ENCODE peak calls at places on chromosomes 13 and 19, in four cellular contexts. Z, T, W and L are unnamed samples. For H3K36me3, the result is how much of the 10 kb centered on the place peaks cover.

GRCh38 chr19:14561832-14562351 is 10.0 kb downstream of the NDUFB7 start:
- DNase-seq in W (peak), Z (peak), T (no peak), L (no peak)

GRCh38 chr13:73835138-73835721 is 299.0 kb downstream of the KLF12 start:
- DNase-seq in Z (no peak), T (no peak), W (no peak), L (peak)

GRCh38 chr19:49684251-49684982 is 5.0 kb upstream of the ADM5 start:
- DNase-seq in Z (peak), W (no peak), T (no peak), L (no peak)

GRCh38 chr19:32498641-32499200 is 82.3 kb upstream of the PDCD5 start:
- DNase-seq in T (no peak), Z (no peak), W (no peak), L (no peak)

GRCh38 chr19:4178990-4179389 is 3.4 kb downstream of the SIRT6 start:
- DNase-seq in T (no peak), Z (no peak), W (no peak), L (no peak)

GRCh38 chr19:46442808-46443450 is 14.2 kb upstream of the PNMA8C start:
- DNase-seq in Z (peak), T (no peak), W (peak), L (no peak)

GRCh38 chr19:38661996-38662395 is 14.5 kb downstream of the ACTN4 start:
- DNase-seq in T (no peak), W (peak), Z (no peak), L (no peak)

GRCh38 chr13:95564948-95565347 is 12.4 kb downstream of the CLDN10 start:
- DNase-seq in T (no peak), Z (no peak), W (no peak), L (no peak)

GRCh38 chr19:2887391-2887914 is 13.3 kb upstream of the ZNF57 start:
- DNase-seq in T (no peak), Z (peak), W (peak), L (peak)

GRCh38 chr13:105464249-105464648 is 1071.2 kb downstream of the EFNB2 start:
- DNase-seq in Z (no peak), W (no peak), T (no peak), L (no peak)

GRCh38 chr13:42395066-42395821 is 123.3 kb downstream of the AKAP11 start:
- DNase-seq in W (no peak), T (no peak), Z (no peak), L (no peak)

GRCh38 chr19:58559275-58560006 is 1.0 kb upstream of the UBE2M start:
- DNase-seq in Z (peak), T (no peak), W (peak), L (peak)

GRCh38 chr13:25136872-25137623 is 35.0 kb downstream of the AMER2 start:
- DNase-seq in Z (no peak), T (no peak), W (no peak), L (no peak)

GRCh38 chr13:92097337-92097903 is 699.0 kb downstream of the GPC5 start:
- DNase-seq in W (no peak), T (no peak), Z (no peak), L (no peak)

GRCh38 chr13:114057131-114058050 is 75.0 kb downstream of the RASA3 start:
- DNase-seq in W (peak), Z (no peak), T (no peak), L (no peak)

GRCh38 chr13:51342706-51343105 is 3.2 kb downstream of the SERPINE3 start:
- DNase-seq in T (no peak), W (no peak), Z (no peak), L (no peak)

GRCh38 chr19:15463865-15464371 is 426 bp downstream of the RASAL3 start:
- DNase-seq in W (no peak), T (peak), Z (no peak), L (no peak)

GRCh38 chr13:101398191-101398590 is 18.1 kb downstream of the NALCN start:
- DNase-seq in T (no peak), W (no peak), Z (no peak), L (no peak)

GRCh38 chr19:55118401-55118991 is 1.1 kb upstream of the PPP1R12C start:
- DNase-seq in W (peak), T (no peak), Z (peak), L (no peak)

GRCh38 chr13:91409661-91410060 is 11.2 kb downstream of the GPC5 start:
- DNase-seq in W (no peak), T (no peak), Z (no peak), L (no peak)

GRCh38 chr19:35109395-35110112 is 6.1 kb upstream of the FXYD3 start:
- DNase-seq in Z (no peak), W (no peak), T (no peak), L (peak)

GRCh38 chr19:45059258-45059965 is 16.9 kb downstream of the ZNF296 start:
- DNase-seq in Z (peak), T (peak), W (peak), L (peak)
- H3K36me3 ChIP-seq in Z (under half), T (half or more), W (half or more), L (half or more)

GRCh38 chr19:10112037-10112751 is 701 bp downstream of the P2RY11 start:
- DNase-seq in W (no peak), Z (no peak), T (peak), L (no peak)
- H3K36me3 ChIP-seq in W (under half), Z (under half), T (half or more), L (half or more)

DNA sequence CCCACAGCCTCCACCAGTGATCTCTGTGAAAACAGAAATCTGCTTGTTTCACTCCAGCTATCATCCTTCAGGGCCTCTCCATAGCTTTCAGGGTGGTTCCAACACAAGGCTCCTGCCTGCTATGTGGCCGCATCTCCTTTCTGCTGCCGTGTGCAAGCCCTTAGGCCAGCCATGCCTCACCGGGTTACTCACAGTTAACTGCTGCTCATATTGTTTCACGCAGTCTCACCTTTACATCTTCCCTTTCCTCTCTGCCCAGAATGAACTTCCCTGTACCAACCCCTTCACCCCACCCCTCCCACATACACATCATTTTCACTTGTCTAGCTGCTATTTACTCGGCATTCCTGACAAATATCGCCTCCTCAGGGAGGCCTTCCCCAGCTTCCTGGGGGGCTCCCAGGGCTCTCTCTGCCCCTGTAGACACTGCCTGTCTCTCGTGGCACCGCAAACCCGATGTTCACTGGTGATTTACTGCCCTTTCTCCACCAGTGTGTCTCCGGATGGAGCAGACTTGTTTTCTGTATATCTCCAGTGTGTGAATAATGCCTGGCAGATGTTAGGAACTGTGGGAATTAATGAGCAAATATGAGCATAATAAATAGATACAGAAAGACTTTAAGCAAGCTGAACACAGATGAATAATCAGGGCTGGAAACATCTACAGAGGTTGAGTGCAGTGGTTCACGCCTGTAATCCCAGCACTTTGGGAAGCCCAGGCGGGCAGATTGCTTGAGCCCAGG is 39.3 kb upstream of the GPR183 start:
- DNase-seq in T (no peak), W (no peak), Z (no peak), L (no peak)
- H3K36me3 ChIP-seq in T (under half), W (under half), Z (under half), L (under half)

GRCh38 chr13:96996097-96996496 is 1.8 kb upstream of the OXGR1 start:
- DNase-seq in Z (no peak), T (no peak), W (no peak), L (no peak)

GRCh38 chr13:96993660-96994029 is 631 bp downstream of the OXGR1 start:
- DNase-seq in W (no peak), T (no peak), Z (no peak), L (no peak)

GRCh38 chr13:96994030-96994848 is at the start of gene OXGR1:
- DNase-seq in T (no peak), W (peak), Z (no peak), L (no peak)

GRCh38 chr13:96996886-96997285 is 2.6 kb upstream of the OXGR1 start:
- DNase-seq in Z (no peak), W (no peak), T (no peak), L (no peak)

GRCh38 chr13:96994849-96995243 is 570 bp upstream of the OXGR1 start:
- DNase-seq in W (no peak), T (no peak), Z (no peak), L (no peak)
- H3K36me3 ChIP-seq in W (under half), T (under half), Z (under half), L (under half)

GRCh38 chr19:650121-650520 is 10.4 kb downstream of the FGF22 start:
- DNase-seq in W (no peak), Z (no peak), T (no peak), L (no peak)

GRCh38 chr19:648904-649733 is 9.4 kb downstream of the FGF22 start:
- DNase-seq in Z (no peak), T (no peak), W (no peak), L (no peak)

GRCh38 chr19:652467-653389 is 10.3 kb downstream of the RNF126 start:
- DNase-seq in Z (no peak), W (no peak), T (no peak), L (no peak)

GRCh38 chr19:651991-652390 is 11.0 kb downstream of the RNF126 start:
- DNase-seq in Z (no peak), W (no peak), T (no peak), L (no peak)

DNA sequence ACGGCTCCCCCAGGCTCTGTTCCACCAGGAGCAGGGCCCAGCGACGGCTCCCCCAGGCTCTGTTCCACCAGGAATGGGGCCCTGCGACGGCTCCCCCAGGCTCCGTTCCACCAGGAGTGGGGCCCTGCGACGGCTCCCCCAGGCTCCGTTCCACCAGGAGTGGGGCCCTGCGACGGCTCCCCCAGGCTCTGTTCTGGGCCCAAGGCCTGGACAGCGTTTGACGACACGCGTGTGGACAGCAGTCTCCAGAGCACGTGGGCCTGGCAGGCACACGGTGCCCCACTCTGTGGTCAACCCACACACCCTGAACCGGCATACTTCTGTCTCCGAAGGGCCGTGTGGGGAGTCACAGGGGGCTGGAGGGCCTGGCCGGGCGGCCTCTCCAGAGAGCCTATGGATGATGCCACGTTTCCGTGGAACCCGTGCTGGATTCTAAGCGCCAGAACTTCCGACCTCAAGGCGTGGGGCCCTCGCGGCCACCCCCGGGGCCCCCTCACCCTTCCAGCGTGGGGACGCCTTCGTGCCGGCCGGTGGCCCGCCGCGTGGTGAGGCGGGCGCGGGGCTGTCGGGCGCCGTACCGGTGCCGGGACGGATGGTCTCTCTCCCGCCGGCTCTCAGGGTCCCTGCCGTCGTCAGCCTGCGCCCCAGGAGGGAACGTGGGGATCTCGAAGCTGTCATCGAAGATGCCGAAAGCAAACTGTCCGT is 11.6 kb downstream of the FGF22 start:
- DNase-seq in Z (no peak), W (no peak), T (no peak), L (no peak)
- H3K36me3 ChIP-seq in Z (under half), W (under half), T (half or more), L (under half)

GRCh38 chr13:97344250-97345175 is 89.5 kb upstream of the RAP2A start:
- DNase-seq in W (peak), T (no peak), Z (peak), L (peak)

GRCh38 chr13:97346097-97346496 is 87.9 kb upstream of the RAP2A start:
- DNase-seq in W (no peak), T (no peak), Z (no peak), L (no peak)

GRCh38 chr13:97346561-97347254 is 87.3 kb upstream of the RAP2A start:
- DNase-seq in T (no peak), W (no peak), Z (no peak), L (no peak)

GRCh38 chr13:97348569-97349100 is 85.3 kb upstream of the RAP2A start:
- DNase-seq in W (no peak), T (no peak), Z (no peak), L (no peak)

GRCh38 chr13:97347255-97347653 is 86.7 kb upstream of the RAP2A start:
- DNase-seq in Z (no peak), T (no peak), W (no peak), L (no peak)
- H3K36me3 ChIP-seq in Z (under half), T (under half), W (under half), L (under half)

DNA sequence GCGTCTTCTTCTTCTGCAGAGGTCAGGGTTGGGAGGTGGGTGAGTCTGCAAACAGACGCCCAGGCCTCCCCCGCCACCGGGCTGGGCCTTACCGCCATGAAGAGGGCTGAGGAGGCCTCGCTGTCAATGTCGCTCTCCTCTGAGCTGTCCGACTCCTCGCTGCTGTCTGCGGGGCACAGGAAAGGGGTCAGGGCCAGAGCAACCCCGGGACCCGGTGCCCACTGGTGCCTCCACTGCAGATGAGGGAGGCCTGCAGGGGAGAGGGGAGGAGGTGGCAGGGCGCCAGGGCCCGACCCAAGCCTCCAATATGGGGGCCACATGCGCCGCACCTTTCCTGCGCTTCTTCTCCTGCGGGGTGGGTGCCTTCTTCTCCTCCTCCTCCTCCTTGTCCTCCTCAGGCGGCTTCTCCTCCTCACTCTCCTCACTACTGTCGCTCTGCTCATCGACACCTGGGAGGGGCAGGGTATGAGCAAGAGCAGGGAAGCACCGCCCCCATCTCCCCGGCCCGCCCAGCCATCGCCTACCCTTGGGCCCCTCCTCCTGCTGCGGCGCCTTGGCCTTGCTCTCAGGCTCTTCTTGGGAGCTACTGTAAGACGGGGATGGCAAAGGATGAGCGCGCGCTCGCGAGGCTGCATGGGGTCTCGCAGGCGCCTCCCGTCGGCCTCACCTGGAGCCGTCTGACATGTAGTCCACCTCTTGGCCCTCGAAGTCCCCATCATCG is 5.5 kb upstream of the PSPN start:
- DNase-seq in W (no peak), Z (peak), T (no peak), L (no peak)
- H3K36me3 ChIP-seq in W (under half), Z (under half), T (half or more), L (under half)

GRCh38 chr19:10988921-10989320 is 28.1 kb downstream of the SMARCA4 start:
- DNase-seq in T (no peak), Z (no peak), W (no peak), L (no peak)
- H3K36me3 ChIP-seq in T (half or more), Z (under half), W (under half), L (under half)

DNA sequence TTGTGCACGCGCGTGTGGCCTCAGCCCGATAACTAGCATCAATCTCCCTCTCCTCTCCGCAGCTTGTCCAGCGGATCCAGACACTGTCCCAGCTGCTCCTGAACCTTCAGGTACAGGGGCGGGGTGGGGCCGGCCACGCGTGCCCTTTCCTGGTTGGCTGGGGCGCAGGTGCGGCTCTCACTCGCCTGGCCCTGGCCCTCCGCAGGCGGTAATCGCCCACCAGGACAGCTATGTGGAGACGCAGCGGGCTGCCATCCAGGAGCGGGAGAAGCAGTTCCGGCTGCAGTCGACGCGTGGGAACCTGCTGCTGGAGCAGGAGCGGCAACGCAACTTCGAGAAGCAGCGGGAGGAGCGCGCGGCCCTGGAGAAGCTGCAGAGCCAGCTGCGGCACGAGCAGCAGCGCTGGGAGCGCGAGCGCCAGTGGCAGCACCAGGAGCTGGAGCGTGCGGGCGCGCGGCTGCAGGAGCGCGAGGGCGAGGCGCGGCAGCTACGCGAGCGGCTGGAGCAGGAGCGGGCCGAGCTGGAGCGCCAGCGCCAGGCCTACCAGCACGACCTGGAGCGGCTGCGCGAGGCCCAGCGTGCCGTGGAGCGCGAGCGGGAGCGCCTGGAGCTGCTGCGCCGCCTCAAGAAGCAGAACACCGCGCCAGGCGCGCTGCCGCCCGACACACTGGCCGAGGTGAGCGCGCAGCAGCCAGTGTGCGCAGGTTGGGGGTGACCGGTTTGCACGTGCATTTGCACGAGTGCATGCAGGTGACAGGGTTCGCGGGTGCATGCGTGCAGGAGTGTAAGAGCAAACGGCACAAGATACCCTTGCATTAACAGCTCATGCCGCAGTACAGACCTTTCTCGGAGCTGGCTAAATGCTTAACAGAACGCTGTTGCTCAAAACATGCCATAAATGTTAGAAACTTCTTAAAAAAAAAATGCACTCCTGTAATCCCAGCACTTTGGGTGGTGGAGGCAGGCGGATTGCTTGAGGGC is 21.5 kb downstream of the PEX11G start:
- DNase-seq in T (no peak), Z (no peak), W (no peak), L (no peak)
- H3K36me3 ChIP-seq in T (half or more), Z (under half), W (under half), L (under half)

DNA sequence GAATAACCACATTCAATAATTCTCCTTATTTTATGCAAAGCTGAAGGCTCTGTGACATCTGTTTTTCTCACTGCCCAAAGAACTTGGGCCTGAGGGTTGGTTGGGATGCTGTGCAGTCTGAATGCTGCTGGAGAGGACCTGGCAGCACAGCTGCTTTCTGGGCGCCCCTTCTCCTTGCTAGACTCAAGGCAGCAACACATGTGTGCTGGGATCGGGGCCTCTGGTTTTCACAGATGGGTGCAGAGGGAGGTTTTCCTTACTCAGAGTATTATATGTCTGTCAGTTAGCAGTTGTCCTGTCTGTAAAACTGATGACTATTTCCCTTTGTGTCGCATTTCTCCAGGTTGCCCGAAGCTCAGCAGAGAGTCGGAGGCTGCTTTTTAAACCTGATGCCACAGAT is 53.2 kb upstream of the TEX29 start:
- DNase-seq in Z (no peak), T (no peak), W (no peak), L (no peak)
- H3K36me3 ChIP-seq in Z (under half), T (under half), W (under half), L (under half)